ENCODE peak calls at places on chromosome 22, in ten cellular contexts. S, I, R, U, X, A, J, L, P and H are unnamed samples.

GRCh38 chr22:42769574-42770447 is 49.1 kb upstream of the A4GALT start:
- DNase-seq in X (peak), L (peak), J (no peak), P (peak), R (peak), S (no peak), I (peak), U (no peak), A (no peak), H (peak)

GRCh38 chr22:19811811-19812771 is 42.6 kb downstream of the GNB1L start:
- DNase-seq in I (no peak), J (no peak), P (no peak), X (peak), A (no peak), R (no peak), L (peak), U (no peak), S (no peak), H (no peak)

GRCh38 chr22:22556995-22557925 is 1.8 kb downstream of the PRAME start:
- DNase-seq in U (peak), X (no peak), P (no peak), I (no peak), L (no peak), J (no peak), S (peak), R (no peak), A (no peak), H (no peak)

GRCh38 chr22:41383085-41383484 is 1.3 kb downstream of the TEF start:
- DNase-seq in J (no peak), U (no peak), A (no peak), R (no peak), S (no peak), I (no peak), X (no peak), L (no peak), P (no peak), H (no peak)

GRCh38 chr22:33105501-33105911 is 47.3 kb upstream of the SYN3 start:
- DNase-seq in P (peak), J (peak), I (no peak), R (no peak), X (no peak), A (no peak), L (no peak), U (no peak), S (no peak), H (no peak)

GRCh38 chr22:49214976-49215375 is 612.7 kb downstream of the BRD1 start:
- DNase-seq in R (no peak), U (no peak), I (peak), L (peak), A (no peak), X (peak), S (no peak), P (no peak), J (no peak), H (no peak)

GRCh38 chr22:32876516-32876915 is 75.0 kb downstream of the TIMP3 start:
- DNase-seq in I (no peak), S (no peak), R (no peak), A (no peak), L (no peak), X (no peak), J (no peak), U (no peak), P (no peak), H (no peak)

GRCh38 chr22:22687638-22688500 is 43.5 kb downstream of the GGTLC2 start:
- DNase-seq in J (peak), R (peak), A (peak), L (no peak), S (peak), U (no peak), P (peak), X (peak), I (no peak), H (peak)

GRCh38 chr22:21790359-21790758 is 54.8 kb upstream of the YPEL1 start:
- DNase-seq in J (no peak), A (no peak), U (no peak), P (no peak), I (no peak), S (no peak), L (no peak), R (no peak), X (no peak), H (no peak)

GRCh38 chr22:48575567-48576332 is 1251.9 kb downstream of the BRD1 start:
- DNase-seq in J (no peak), S (no peak), P (no peak), X (no peak), L (no peak), R (peak), I (no peak), U (no peak), A (no peak), H (no peak)

GRCh38 chr22:48065852-48066251 is 1303.4 kb downstream of the TBC1D22A start:
- DNase-seq in I (no peak), R (no peak), U (no peak), X (no peak), J (no peak), P (no peak), L (peak), A (no peak), S (no peak), H (no peak)

GRCh38 chr22:44127353-44127752 is 53.4 kb upstream of the PARVG start:
- DNase-seq in I (peak), P (no peak), R (no peak), X (no peak), U (no peak), A (no peak), L (peak), S (no peak), J (no peak), H (no peak)

GRCh38 chr22:38788417-38788816 is 5.5 kb downstream of the DNAL4 start:
- DNase-seq in P (peak), X (peak), J (no peak), U (no peak), S (peak), I (no peak), L (peak), A (peak), R (no peak), H (peak)

GRCh38 chr22:38788016-38788415 is 5.9 kb downstream of the DNAL4 start:
- DNase-seq in S (no peak), A (no peak), P (peak), U (no peak), J (no peak), I (no peak), R (no peak), X (no peak), L (peak), H (peak)

GRCh38 chr22:38789606-38790005 is 4.3 kb downstream of the DNAL4 start:
- DNase-seq in L (peak), R (no peak), A (no peak), I (no peak), J (no peak), P (no peak), X (no peak), S (no peak), U (no peak), H (no peak)

GRCh38 chr22:38786631-38787030 is 7.3 kb downstream of the DNAL4 start:
- DNase-seq in I (no peak), L (no peak), R (no peak), S (no peak), J (no peak), U (no peak), X (no peak), P (no peak), A (no peak), H (no peak)

DNA sequence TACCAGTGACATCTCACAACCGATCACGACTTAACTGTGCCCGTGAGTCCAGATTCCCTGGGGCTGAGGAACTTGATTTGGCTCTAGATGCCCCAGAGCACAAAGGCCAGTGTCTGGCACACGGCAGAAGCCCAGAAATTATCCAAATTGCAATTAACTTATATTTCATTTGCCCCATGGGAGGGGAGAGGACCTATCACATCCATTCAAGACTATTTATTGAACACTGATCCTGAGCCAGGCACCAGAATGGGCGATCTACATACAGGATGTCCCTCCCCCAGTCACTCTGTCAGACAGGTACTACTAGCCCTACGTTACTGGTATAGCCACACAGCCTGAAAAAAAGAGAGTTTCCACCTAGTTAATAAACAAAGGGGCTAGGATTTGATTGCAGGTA is 5.1 kb downstream of the DNAL4 start:
- DNase-seq in P (no peak), I (no peak), R (no peak), U (no peak), L (peak), S (no peak), X (no peak), A (no peak), J (no peak), H (no peak)
- H3K27ac ChIP-seq in P (no peak), I (peak), R (no peak), U (peak), L (peak), S (peak), X (peak), A (no peak), J (peak), H (peak)

GRCh38 chr22:45865561-45866397 is 111.2 kb downstream of the WNT7B start:
- DNase-seq in X (peak), L (peak), R (no peak), A (no peak), U (no peak), P (no peak), S (no peak), J (no peak), I (no peak), H (no peak)

GRCh38 chr22:45866398-45867117 is 110.4 kb downstream of the WNT7B start:
- DNase-seq in P (no peak), R (peak), I (peak), U (no peak), X (peak), L (no peak), J (no peak), A (no peak), S (no peak), H (no peak)

GRCh38 chr22:45868586-45869443 is 108.1 kb downstream of the WNT7B start:
- DNase-seq in S (no peak), A (no peak), I (no peak), L (peak), R (no peak), U (no peak), P (no peak), X (peak), J (no peak), H (no peak)

GRCh38 chr22:45867906-45868555 is 108.9 kb downstream of the WNT7B start:
- DNase-seq in R (no peak), J (no peak), P (no peak), S (no peak), L (no peak), A (no peak), U (no peak), I (no peak), X (no peak), H (no peak)

GRCh38 chr22:45867118-45867905 is 109.7 kb downstream of the WNT7B start:
- DNase-seq in S (no peak), J (no peak), A (no peak), X (peak), R (peak), L (peak), P (no peak), I (peak), U (no peak), H (no peak)
- TF ChIP-seq CTCF in S (no peak), J (peak), A (no peak), X (no peak), R (peak), L (no peak), P (peak), I (peak), U (no peak), H (no peak)

DNA sequence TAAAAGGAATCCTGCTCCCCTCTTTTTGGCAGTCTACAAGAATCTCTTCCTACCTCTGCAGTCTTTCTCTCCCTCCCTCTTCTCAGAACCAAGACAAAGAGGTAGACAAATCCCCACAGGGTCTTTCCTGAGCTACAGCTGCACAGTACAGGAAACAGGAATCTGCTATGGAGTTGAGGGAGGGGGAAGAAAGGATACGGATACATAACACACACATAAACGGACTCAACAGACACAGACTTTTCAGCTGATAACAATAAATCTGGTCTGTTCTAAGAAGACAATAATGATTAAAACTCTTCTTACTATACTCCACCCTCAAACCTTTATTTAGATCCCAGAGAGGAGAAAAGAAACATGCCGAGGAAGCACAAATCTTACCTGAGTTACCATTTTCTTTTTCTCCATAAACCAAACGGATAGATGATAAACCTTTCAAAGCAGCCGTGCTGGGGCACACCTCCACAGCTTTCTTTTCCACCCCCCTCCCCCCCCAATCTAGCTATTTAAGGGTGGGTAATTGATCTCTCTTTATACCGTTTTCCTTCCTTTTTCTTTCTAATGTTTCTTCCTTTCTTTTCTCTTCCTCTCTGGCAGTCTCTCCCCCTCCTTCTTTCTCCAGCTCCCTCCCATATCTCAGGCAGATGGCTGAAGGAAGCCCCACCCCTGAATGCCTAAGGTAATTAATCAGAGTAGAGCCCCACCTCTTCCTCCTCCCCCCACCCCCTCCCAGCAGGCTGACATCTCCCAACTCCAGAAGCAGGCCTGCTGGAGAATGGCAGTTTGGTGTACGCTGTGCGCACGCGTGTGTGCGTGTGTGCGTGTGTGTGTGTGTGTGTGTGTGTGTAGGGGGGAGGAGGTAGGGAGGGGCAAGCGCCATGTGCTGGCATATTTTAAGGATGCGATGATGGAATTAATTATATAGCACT is 122.4 kb downstream of the APOL5 start:
- DNase-seq in R (peak), A (peak), X (peak), L (peak), S (peak), U (peak), J (peak), P (peak), I (peak), H (peak)
- H3K27ac ChIP-seq in R (peak), A (peak), X (peak), L (peak), S (peak), U (peak), J (peak), P (peak), I (peak), H (peak)

GRCh38 chr22:37505989-37506388 is 13.2 kb downstream of the CARD10 start:
- DNase-seq in X (no peak), S (no peak), I (peak), A (no peak), L (no peak), J (no peak), P (no peak), R (no peak), U (no peak), H (no peak)

GRCh38 chr22:37510046-37510445 is 9.2 kb downstream of the CARD10 start:
- DNase-seq in S (no peak), J (no peak), R (no peak), U (no peak), A (no peak), X (no peak), L (no peak), I (no peak), P (no peak), H (no peak)

GRCh38 chr22:37509026-37509886 is 10.0 kb downstream of the CARD10 start:
- DNase-seq in X (no peak), L (no peak), A (no peak), R (no peak), I (peak), J (no peak), S (no peak), P (no peak), U (no peak), H (no peak)

GRCh38 chr22:37507731-37508130 is 11.5 kb downstream of the CARD10 start:
- DNase-seq in R (no peak), I (peak), L (no peak), P (no peak), U (no peak), X (no peak), J (no peak), S (no peak), A (no peak), H (no peak)

DNA sequence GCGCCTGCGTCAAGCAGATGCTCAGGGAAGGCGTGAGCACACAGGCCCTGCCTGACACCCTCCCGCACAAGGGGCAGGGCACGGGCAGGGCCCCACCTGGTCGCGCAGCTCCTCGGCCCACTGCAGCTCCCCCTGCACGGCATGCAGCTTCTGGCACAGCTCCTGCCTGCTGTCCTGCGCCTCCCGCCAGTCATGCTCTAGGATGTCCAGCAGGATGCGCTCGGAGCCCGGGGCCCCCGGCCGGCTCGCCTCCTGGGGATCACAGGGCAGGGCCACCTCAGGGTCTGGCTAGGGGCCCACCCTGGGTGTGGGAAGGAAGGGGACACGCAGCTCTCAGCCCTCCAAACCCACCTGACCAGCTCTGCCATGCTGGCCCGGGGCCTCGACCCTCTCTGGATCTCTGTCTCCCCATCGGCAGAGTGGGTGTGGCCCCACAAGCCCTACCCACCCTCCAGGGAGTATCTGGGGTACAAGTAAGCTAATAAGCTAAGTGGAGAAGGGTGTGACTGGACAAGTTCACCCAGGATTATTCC is 10.7 kb downstream of the CARD10 start:
- DNase-seq in J (no peak), S (no peak), L (no peak), P (no peak), A (no peak), I (peak), R (no peak), U (no peak), X (no peak), H (no peak)
- TF ChIP-seq CTCF in J (no peak), S (no peak), L (no peak), P (no peak), A (no peak), I (peak), R (peak), U (no peak), X (no peak), H (peak)

GRCh38 chr22:39463277-39463676 is 6.5 kb downstream of the MGAT3 start:
- DNase-seq in I (no peak), S (no peak), U (no peak), J (no peak), L (no peak), X (no peak), R (no peak), A (no peak), P (no peak), H (no peak)

GRCh38 chr22:39462443-39463147 is 5.8 kb downstream of the MGAT3 start:
- DNase-seq in U (no peak), A (no peak), X (no peak), I (no peak), J (no peak), R (peak), S (no peak), L (no peak), P (no peak), H (no peak)

GRCh38 chr22:39467390-39467901 is 10.6 kb downstream of the MGAT3 start:
- DNase-seq in S (no peak), X (no peak), P (no peak), L (no peak), R (no peak), I (no peak), U (no peak), A (no peak), J (no peak), H (no peak)

GRCh38 chr22:39466228-39467006 is 9.6 kb downstream of the MGAT3 start:
- DNase-seq in J (no peak), U (no peak), I (peak), A (no peak), S (no peak), R (no peak), P (no peak), L (no peak), X (no peak), H (no peak)

DNA sequence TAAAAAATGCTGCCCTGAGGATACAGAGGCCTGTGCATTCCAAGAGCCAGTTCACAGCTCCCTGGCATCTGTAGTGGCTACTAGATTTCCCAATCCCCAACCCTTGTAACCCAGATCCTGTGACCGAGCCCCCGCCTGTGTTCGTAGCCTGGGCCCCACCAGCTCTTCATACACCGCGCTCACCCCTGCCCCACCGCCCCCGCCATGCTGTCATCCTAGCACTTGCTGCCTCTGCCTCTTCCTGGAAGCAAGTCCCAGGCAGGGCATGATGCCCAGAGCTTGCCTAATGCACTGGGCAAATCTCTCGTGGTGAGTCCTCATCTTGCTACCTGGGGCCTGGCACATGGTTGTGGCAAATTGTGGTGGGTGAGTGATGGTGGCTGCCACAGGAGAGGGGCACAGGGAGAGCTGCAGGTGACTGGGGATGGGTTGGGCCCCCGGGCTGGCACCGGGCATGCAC is 7.1 kb downstream of the MGAT3 start:
- DNase-seq in A (no peak), X (no peak), S (no peak), P (no peak), I (peak), R (no peak), L (no peak), J (no peak), U (no peak), H (no peak)
- H3K27ac ChIP-seq in A (no peak), X (peak), S (no peak), P (no peak), I (peak), R (no peak), L (peak), J (no peak), U (no peak), H (no peak)

GRCh38 chr22:27801616-27802388 is at the start of gene MN1:
- DNase-seq in I (peak), X (peak), A (no peak), R (peak), J (peak), S (peak), U (peak), L (no peak), P (peak), H (no peak)
- TF ChIP-seq CTCF in I (no peak), X (no peak), A (no peak), R (no peak), J (no peak), S (peak), U (no peak), L (no peak), P (no peak), H (no peak)